ENCODE peak calls at places on chromosomes 16 and 17, in six cellular contexts. One of them, this sample, is unnamed.

GRCh38 chr16:31400191-31400590 is 7.1 kb downstream of the ITGAD start:
- ATAC-seq in HCT116: no peak
- ATAC-seq in IMR-90: no peak
- ATAC-seq in upper lobe of left lung: no peak
- ATAC-seq in right lobe of liver: peak; percentile 16
- ATAC-seq in A549: no peak
- ATAC-seq in this sample: no peak

GRCh38 chr17:34579979-34580684 is 750 bp downstream of the TMEM132E start:
- ATAC-seq in HCT116: no peak
- ATAC-seq in IMR-90: peak; percentile 49
- ATAC-seq in upper lobe of left lung: peak; percentile 49
- ATAC-seq in right lobe of liver: peak; percentile 30
- ATAC-seq in A549: peak; percentile 73
- ATAC-seq in this sample: peak; percentile 10

GRCh38 chr16:57648125-57648524 is 19.7 kb downstream of the ADGRG1 start:
- ATAC-seq in HCT116: no peak
- ATAC-seq in IMR-90: no peak
- ATAC-seq in upper lobe of left lung: no peak
- ATAC-seq in right lobe of liver: no peak
- ATAC-seq in A549: no peak
- ATAC-seq in this sample: no peak

GRCh38 chr16:28985206-28985605 is 354 bp downstream of the LAT start:
- ATAC-seq in HCT116: no peak
- ATAC-seq in IMR-90: no peak
- ATAC-seq in upper lobe of left lung: no peak
- ATAC-seq in right lobe of liver: peak; percentile 3
- ATAC-seq in A549: peak; percentile 8
- ATAC-seq in this sample: no peak

GRCh38 chr17:63714550-63715277 is 14.8 kb upstream of the LIMD2 start:
- ATAC-seq in HCT116: no peak
- ATAC-seq in IMR-90: peak; percentile 78
- ATAC-seq in upper lobe of left lung: no peak
- ATAC-seq in right lobe of liver: peak; percentile 41
- ATAC-seq in A549: peak; percentile 39
- ATAC-seq in this sample: no peak

GRCh38 chr16:82891918-82892317 is 265.1 kb downstream of the CDH13 start:
- ATAC-seq in HCT116: no peak
- ATAC-seq in IMR-90: no peak
- ATAC-seq in upper lobe of left lung: no peak
- ATAC-seq in right lobe of liver: no peak
- ATAC-seq in A549: no peak
- ATAC-seq in this sample: no peak

GRCh38 chr17:30000001-30000754 is 58.7 kb downstream of the EFCAB5 start:
- ATAC-seq in HCT116: peak; percentile 42
- ATAC-seq in IMR-90: no peak
- ATAC-seq in upper lobe of left lung: no peak
- ATAC-seq in right lobe of liver: no peak
- ATAC-seq in A549: peak; percentile 69
- ATAC-seq in this sample: no peak

GRCh38 chr17:6027342-6028024 is 42.7 kb upstream of the WSCD1 start:
- ATAC-seq in HCT116: no peak
- ATAC-seq in IMR-90: no peak
- ATAC-seq in upper lobe of left lung: no peak
- ATAC-seq in right lobe of liver: no peak
- ATAC-seq in A549: no peak
- ATAC-seq in this sample: no peak

GRCh38 chr16:11665071-11665491 is 3.2 kb upstream of the SNN start:
- ATAC-seq in HCT116: no peak
- ATAC-seq in IMR-90: no peak
- ATAC-seq in upper lobe of left lung: no peak
- ATAC-seq in right lobe of liver: no peak
- ATAC-seq in A549: no peak
- ATAC-seq in this sample: no peak

GRCh38 chr16:4788489-4788889 is 344 bp upstream of the SEPTIN12 start:
- ATAC-seq in HCT116: no peak
- ATAC-seq in IMR-90: no peak
- ATAC-seq in upper lobe of left lung: no peak
- ATAC-seq in right lobe of liver: peak; percentile 38
- ATAC-seq in A549: peak; percentile 51
- ATAC-seq in this sample: no peak

GRCh38 chr16:17408296-17408695 is 62.5 kb downstream of the XYLT1 start:
- ATAC-seq in HCT116: no peak
- ATAC-seq in IMR-90: no peak
- ATAC-seq in upper lobe of left lung: no peak
- ATAC-seq in right lobe of liver: no peak
- ATAC-seq in A549: no peak
- ATAC-seq in this sample: no peak

GRCh38 chr17:44672479-44673093 is 16.3 kb downstream of the MEIOC start:
- ATAC-seq in HCT116: no peak
- ATAC-seq in IMR-90: peak; percentile 57
- ATAC-seq in upper lobe of left lung: no peak
- ATAC-seq in right lobe of liver: no peak
- ATAC-seq in A549: peak; percentile 70
- ATAC-seq in this sample: no peak

GRCh38 chr17:44010966-44011647 is 3.7 kb downstream of the TMEM101 start:
- ATAC-seq in HCT116: no peak
- ATAC-seq in IMR-90: peak; percentile 13
- ATAC-seq in upper lobe of left lung: no peak
- ATAC-seq in right lobe of liver: peak; percentile 59
- ATAC-seq in A549: no peak
- ATAC-seq in this sample: no peak

GRCh38 chr16:75099738-75100615 is 16.6 kb downstream of the LDHD start:
- ATAC-seq in HCT116: peak; percentile 15
- ATAC-seq in IMR-90: peak; percentile 35
- ATAC-seq in upper lobe of left lung: peak; percentile 56
- ATAC-seq in right lobe of liver: peak; percentile 74
- ATAC-seq in A549: peak; percentile 37
- ATAC-seq in this sample: peak; percentile 49

GRCh38 chr16:61179571-61179970 is 856.7 kb downstream of the CDH8 start:
- ATAC-seq in HCT116: no peak
- ATAC-seq in IMR-90: no peak
- ATAC-seq in upper lobe of left lung: no peak
- ATAC-seq in right lobe of liver: no peak
- ATAC-seq in A549: no peak
- ATAC-seq in this sample: no peak

GRCh38 chr16:10662212-10662611 is 32.5 kb downstream of the TEKT5 start:
- ATAC-seq in HCT116: no peak
- ATAC-seq in IMR-90: no peak
- ATAC-seq in upper lobe of left lung: no peak
- ATAC-seq in right lobe of liver: no peak
- ATAC-seq in A549: no peak
- ATAC-seq in this sample: no peak

GRCh38 chr16:48511071-48511540 is 98.9 kb downstream of the N4BP1 start:
- ATAC-seq in HCT116: no peak
- ATAC-seq in IMR-90: peak; percentile 97
- ATAC-seq in upper lobe of left lung: peak; percentile 87
- ATAC-seq in right lobe of liver: no peak
- ATAC-seq in A549: no peak
- ATAC-seq in this sample: peak; percentile 67

GRCh38 chr17:40095944-40096791 is 4.2 kb downstream of the NR1D1 start:
- ATAC-seq in HCT116: no peak
- ATAC-seq in IMR-90: no peak
- ATAC-seq in upper lobe of left lung: no peak
- ATAC-seq in right lobe of liver: no peak
- ATAC-seq in A549: no peak
- ATAC-seq in this sample: no peak
- TF ChIP-seq POLR2A in HCT116: no peak
- TF ChIP-seq POLR2A in IMR-90: no peak
- TF ChIP-seq POLR2A in upper lobe of left lung: no peak
- TF ChIP-seq POLR2A in right lobe of liver: no peak
- TF ChIP-seq POLR2A in A549: no peak
- TF ChIP-seq POLR2A in this sample: no peak

GRCh38 chr17:4944554-4945175 is 3.7 kb downstream of the PFN1 start:
- ATAC-seq in HCT116: no peak
- ATAC-seq in IMR-90: no peak
- ATAC-seq in upper lobe of left lung: no peak
- ATAC-seq in right lobe of liver: no peak
- ATAC-seq in A549: no peak
- ATAC-seq in this sample: no peak
- TF ChIP-seq POLR2A in HCT116: no peak
- TF ChIP-seq POLR2A in IMR-90: peak; percentile 30
- TF ChIP-seq POLR2A in upper lobe of left lung: no peak
- TF ChIP-seq POLR2A in right lobe of liver: no peak
- TF ChIP-seq POLR2A in A549: peak; percentile 3
- TF ChIP-seq POLR2A in this sample: no peak

GRCh38 chr17:75268931-75269330 is 2.1 kb downstream of the MIF4GD start:
- ATAC-seq in HCT116: no peak
- ATAC-seq in IMR-90: no peak
- ATAC-seq in upper lobe of left lung: peak; percentile 15
- ATAC-seq in right lobe of liver: no peak
- ATAC-seq in A549: no peak
- ATAC-seq in this sample: no peak
- TF ChIP-seq POLR2A in HCT116: peak; percentile 38
- TF ChIP-seq POLR2A in IMR-90: no peak
- TF ChIP-seq POLR2A in upper lobe of left lung: no peak
- TF ChIP-seq POLR2A in right lobe of liver: peak; percentile 21
- TF ChIP-seq POLR2A in A549: no peak
- TF ChIP-seq POLR2A in this sample: no peak

DNA sequence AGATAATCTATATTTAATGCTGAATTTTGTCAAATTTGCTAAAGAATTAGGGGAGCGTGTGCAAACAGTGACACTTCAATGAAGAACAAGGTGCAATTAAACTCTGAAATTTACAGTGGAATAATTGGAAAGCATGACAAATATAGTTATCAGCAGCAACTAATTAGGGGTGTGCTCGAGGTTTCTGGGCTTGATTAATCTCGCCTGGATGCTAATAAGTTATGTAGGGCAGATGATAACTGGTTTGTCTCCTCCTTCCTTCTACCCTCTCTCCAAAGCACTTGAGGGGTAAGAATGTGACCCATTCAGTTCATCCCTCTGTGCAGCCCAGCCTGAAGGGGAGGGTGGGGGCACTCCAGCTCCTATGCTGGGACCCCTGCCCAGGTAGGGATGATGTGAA is 21.9 kb downstream of the MRM1 start:
- ATAC-seq in HCT116: no peak
- ATAC-seq in IMR-90: no peak
- ATAC-seq in upper lobe of left lung: no peak
- ATAC-seq in right lobe of liver: no peak
- ATAC-seq in A549: no peak
- ATAC-seq in this sample: no peak
- TF ChIP-seq POLR2A in HCT116: no peak
- TF ChIP-seq POLR2A in IMR-90: no peak
- TF ChIP-seq POLR2A in upper lobe of left lung: no peak
- TF ChIP-seq POLR2A in right lobe of liver: no peak
- TF ChIP-seq POLR2A in A549: no peak
- TF ChIP-seq POLR2A in this sample: no peak

GRCh38 chr16:2147981-2148671 is at the start of gene RAB26:
- ATAC-seq in HCT116: peak; percentile 51
- ATAC-seq in IMR-90: peak; percentile 82
- ATAC-seq in upper lobe of left lung: peak; percentile 78
- ATAC-seq in right lobe of liver: peak; percentile 85
- ATAC-seq in A549: peak; percentile 56
- ATAC-seq in this sample: peak; percentile 86
- TF ChIP-seq POLR2A in HCT116: no peak
- TF ChIP-seq POLR2A in IMR-90: no peak
- TF ChIP-seq POLR2A in upper lobe of left lung: no peak
- TF ChIP-seq POLR2A in right lobe of liver: peak; percentile 69
- TF ChIP-seq POLR2A in A549: peak; percentile 33
- TF ChIP-seq POLR2A in this sample: no peak